ENCODE peak calls at places on chromosomes 12 and 14, in nine cellular contexts. One of them, this sample, is unnamed. For H3K9me3, the result is how much of the 10 kb centered on the place peaks cover.

GRCh38 chr12:2161478-2161877 is 108.7 kb downstream of the CACNA1C start:
- DNase-seq in mammary epithelial cell: no peak
- DNase-seq in gastrocnemius medialis: peak
- DNase-seq in tibial artery: peak
- DNase-seq in AG04450: no peak
- DNase-seq in neural progenitor cell: no peak
- DNase-seq in H9: no peak
- DNase-seq in ovary: peak
- DNase-seq in left ventricle myocardium inferior: peak
- DNase-seq in this sample: peak

GRCh38 chr14:53670701-53671100 is 285.9 kb downstream of the BMP4 start:
- DNase-seq in mammary epithelial cell: peak
- DNase-seq in gastrocnemius medialis: no peak
- DNase-seq in tibial artery: no peak
- DNase-seq in AG04450: peak
- DNase-seq in neural progenitor cell: no peak
- DNase-seq in H9: no peak
- DNase-seq in ovary: no peak
- DNase-seq in left ventricle myocardium inferior: no peak
- DNase-seq in this sample: no peak

GRCh38 chr12:87439990-87440827 is 589.0 kb downstream of the C12orf50 start:
- DNase-seq in mammary epithelial cell: peak
- DNase-seq in gastrocnemius medialis: no peak
- DNase-seq in tibial artery: no peak
- DNase-seq in AG04450: peak
- DNase-seq in neural progenitor cell: no peak
- DNase-seq in H9: no peak
- DNase-seq in ovary: no peak
- DNase-seq in left ventricle myocardium inferior: no peak
- DNase-seq in this sample: peak

GRCh38 chr12:21301-22189 is 45.0 kb upstream of the IQSEC3 start:
- DNase-seq in mammary epithelial cell: no peak
- DNase-seq in gastrocnemius medialis: no peak
- DNase-seq in tibial artery: peak
- DNase-seq in AG04450: no peak
- DNase-seq in neural progenitor cell: no peak
- DNase-seq in H9: no peak
- DNase-seq in ovary: no peak
- DNase-seq in left ventricle myocardium inferior: no peak
- DNase-seq in this sample: no peak

GRCh38 chr12:89333564-89334252 is 18.6 kb downstream of the DUSP6 start:
- DNase-seq in mammary epithelial cell: no peak
- DNase-seq in gastrocnemius medialis: no peak
- DNase-seq in tibial artery: no peak
- DNase-seq in AG04450: no peak
- DNase-seq in neural progenitor cell: peak
- DNase-seq in H9: no peak
- DNase-seq in ovary: no peak
- DNase-seq in left ventricle myocardium inferior: no peak
- DNase-seq in this sample: peak

GRCh38 chr14:57182760-57183503 is 85.8 kb downstream of the EXOC5 start:
- DNase-seq in mammary epithelial cell: peak
- DNase-seq in gastrocnemius medialis: no peak
- DNase-seq in tibial artery: no peak
- DNase-seq in AG04450: no peak
- DNase-seq in neural progenitor cell: peak
- DNase-seq in H9: peak
- DNase-seq in ovary: peak
- DNase-seq in left ventricle myocardium inferior: no peak
- DNase-seq in this sample: no peak

GRCh38 chr12:110135012-110135411 is 10.9 kb downstream of the IFT81 start:
- DNase-seq in mammary epithelial cell: no peak
- DNase-seq in gastrocnemius medialis: no peak
- DNase-seq in tibial artery: no peak
- DNase-seq in AG04450: peak
- DNase-seq in neural progenitor cell: no peak
- DNase-seq in H9: no peak
- DNase-seq in ovary: no peak
- DNase-seq in left ventricle myocardium inferior: no peak
- DNase-seq in this sample: no peak

GRCh38 chr12:27504506-27504905 is 19.5 kb upstream of the PPFIBP1 start:
- DNase-seq in mammary epithelial cell: no peak
- DNase-seq in gastrocnemius medialis: no peak
- DNase-seq in tibial artery: no peak
- DNase-seq in AG04450: no peak
- DNase-seq in neural progenitor cell: no peak
- DNase-seq in H9: no peak
- DNase-seq in ovary: no peak
- DNase-seq in left ventricle myocardium inferior: no peak
- DNase-seq in this sample: no peak

GRCh38 chr12:98725481-98726247 is 80.6 kb downstream of the APAF1 start:
- DNase-seq in mammary epithelial cell: peak
- DNase-seq in gastrocnemius medialis: no peak
- DNase-seq in tibial artery: no peak
- DNase-seq in AG04450: peak
- DNase-seq in neural progenitor cell: peak
- DNase-seq in H9: peak
- DNase-seq in ovary: peak
- DNase-seq in left ventricle myocardium inferior: no peak
- DNase-seq in this sample: no peak

GRCh38 chr14:73613046-73613383 is 698 bp downstream of the ACOT6 start:
- DNase-seq in mammary epithelial cell: no peak
- DNase-seq in gastrocnemius medialis: no peak
- DNase-seq in tibial artery: no peak
- DNase-seq in AG04450: no peak
- DNase-seq in neural progenitor cell: no peak
- DNase-seq in H9: no peak
- DNase-seq in ovary: no peak
- DNase-seq in left ventricle myocardium inferior: no peak
- DNase-seq in this sample: peak

GRCh38 chr12:73514672-73515071 is 1023.0 kb upstream of the ATXN7L3B start:
- DNase-seq in mammary epithelial cell: no peak
- DNase-seq in gastrocnemius medialis: no peak
- DNase-seq in tibial artery: no peak
- DNase-seq in AG04450: no peak
- DNase-seq in neural progenitor cell: peak
- DNase-seq in H9: peak
- DNase-seq in ovary: no peak
- DNase-seq in left ventricle myocardium inferior: no peak
- DNase-seq in this sample: no peak

GRCh38 chr12:52687527-52688385 is 7.5 kb upstream of the KRT1 start:
- DNase-seq in mammary epithelial cell: peak
- DNase-seq in gastrocnemius medialis: no peak
- DNase-seq in tibial artery: no peak
- DNase-seq in AG04450: no peak
- DNase-seq in neural progenitor cell: no peak
- DNase-seq in H9: no peak
- DNase-seq in ovary: no peak
- DNase-seq in left ventricle myocardium inferior: no peak
- DNase-seq in this sample: peak

GRCh38 chr14:72284176-72284575 is 351.9 kb downstream of the RGS6 start:
- DNase-seq in mammary epithelial cell: no peak
- DNase-seq in gastrocnemius medialis: no peak
- DNase-seq in tibial artery: no peak
- DNase-seq in AG04450: no peak
- DNase-seq in neural progenitor cell: no peak
- DNase-seq in H9: no peak
- DNase-seq in ovary: no peak
- DNase-seq in left ventricle myocardium inferior: no peak
- DNase-seq in this sample: no peak
- H3K9me3 ChIP-seq in mammary epithelial cell: under half
- H3K9me3 ChIP-seq in gastrocnemius medialis: under half
- H3K9me3 ChIP-seq in tibial artery: under half
- H3K9me3 ChIP-seq in AG04450: under half
- H3K9me3 ChIP-seq in neural progenitor cell: under half
- H3K9me3 ChIP-seq in H9: under half
- H3K9me3 ChIP-seq in ovary: under half
- H3K9me3 ChIP-seq in left ventricle myocardium inferior: under half
- H3K9me3 ChIP-seq in this sample: under half

GRCh38 chr14:55130194-55130550 is 1.1 kb downstream of the LGALS3 start:
- DNase-seq in mammary epithelial cell: peak
- DNase-seq in gastrocnemius medialis: no peak
- DNase-seq in tibial artery: no peak
- DNase-seq in AG04450: no peak
- DNase-seq in neural progenitor cell: no peak
- DNase-seq in H9: peak
- DNase-seq in ovary: no peak
- DNase-seq in left ventricle myocardium inferior: no peak
- DNase-seq in this sample: no peak

GRCh38 chr14:55133416-55133815 is 4.4 kb downstream of the LGALS3 start:
- DNase-seq in mammary epithelial cell: peak
- DNase-seq in gastrocnemius medialis: no peak
- DNase-seq in tibial artery: no peak
- DNase-seq in AG04450: no peak
- DNase-seq in neural progenitor cell: peak
- DNase-seq in H9: no peak
- DNase-seq in ovary: no peak
- DNase-seq in left ventricle myocardium inferior: no peak
- DNase-seq in this sample: no peak

GRCh38 chr14:55129086-55129427 is at the start of gene LGALS3:
- DNase-seq in mammary epithelial cell: peak
- DNase-seq in gastrocnemius medialis: peak
- DNase-seq in tibial artery: peak
- DNase-seq in AG04450: no peak
- DNase-seq in neural progenitor cell: peak
- DNase-seq in H9: peak
- DNase-seq in ovary: peak
- DNase-seq in left ventricle myocardium inferior: peak
- DNase-seq in this sample: peak

GRCh38 chr14:55129428-55130193 is 559 bp downstream of the LGALS3 start:
- DNase-seq in mammary epithelial cell: peak
- DNase-seq in gastrocnemius medialis: peak
- DNase-seq in tibial artery: peak
- DNase-seq in AG04450: no peak
- DNase-seq in neural progenitor cell: peak
- DNase-seq in H9: peak
- DNase-seq in ovary: peak
- DNase-seq in left ventricle myocardium inferior: peak
- DNase-seq in this sample: peak

DNA sequence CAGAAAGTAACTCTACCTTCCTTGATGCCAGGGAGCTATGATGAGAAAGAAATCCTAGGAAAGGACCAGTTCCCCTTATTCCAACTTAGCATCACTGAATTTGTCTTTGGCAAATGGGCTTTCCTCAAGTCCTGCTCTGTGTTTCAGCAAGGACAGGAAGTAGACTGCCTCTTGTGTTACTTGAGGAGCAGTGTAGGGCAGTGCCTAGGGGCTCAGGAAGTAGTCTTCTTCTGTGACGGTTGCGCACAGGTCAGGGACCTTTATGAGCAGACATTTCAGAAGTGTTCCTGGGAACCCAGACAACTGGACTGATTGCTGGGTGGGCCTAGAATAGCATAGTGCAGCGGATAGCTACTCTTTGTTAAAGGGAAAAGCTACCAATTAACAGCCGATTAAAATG is 2.7 kb downstream of the LGALS3 start:
- DNase-seq in mammary epithelial cell: no peak
- DNase-seq in gastrocnemius medialis: no peak
- DNase-seq in tibial artery: no peak
- DNase-seq in AG04450: no peak
- DNase-seq in neural progenitor cell: no peak
- DNase-seq in H9: no peak
- DNase-seq in ovary: no peak
- DNase-seq in left ventricle myocardium inferior: no peak
- DNase-seq in this sample: peak
- TF ChIP-seq CTCF in mammary epithelial cell: peak
- TF ChIP-seq CTCF in gastrocnemius medialis: peak
- TF ChIP-seq CTCF in tibial artery: no peak
- TF ChIP-seq CTCF in AG04450: peak
- TF ChIP-seq CTCF in neural progenitor cell: no peak
- TF ChIP-seq CTCF in H9: no peak
- TF ChIP-seq CTCF in ovary: no peak
- TF ChIP-seq CTCF in left ventricle myocardium inferior: peak
- TF ChIP-seq CTCF in this sample: no peak

DNA sequence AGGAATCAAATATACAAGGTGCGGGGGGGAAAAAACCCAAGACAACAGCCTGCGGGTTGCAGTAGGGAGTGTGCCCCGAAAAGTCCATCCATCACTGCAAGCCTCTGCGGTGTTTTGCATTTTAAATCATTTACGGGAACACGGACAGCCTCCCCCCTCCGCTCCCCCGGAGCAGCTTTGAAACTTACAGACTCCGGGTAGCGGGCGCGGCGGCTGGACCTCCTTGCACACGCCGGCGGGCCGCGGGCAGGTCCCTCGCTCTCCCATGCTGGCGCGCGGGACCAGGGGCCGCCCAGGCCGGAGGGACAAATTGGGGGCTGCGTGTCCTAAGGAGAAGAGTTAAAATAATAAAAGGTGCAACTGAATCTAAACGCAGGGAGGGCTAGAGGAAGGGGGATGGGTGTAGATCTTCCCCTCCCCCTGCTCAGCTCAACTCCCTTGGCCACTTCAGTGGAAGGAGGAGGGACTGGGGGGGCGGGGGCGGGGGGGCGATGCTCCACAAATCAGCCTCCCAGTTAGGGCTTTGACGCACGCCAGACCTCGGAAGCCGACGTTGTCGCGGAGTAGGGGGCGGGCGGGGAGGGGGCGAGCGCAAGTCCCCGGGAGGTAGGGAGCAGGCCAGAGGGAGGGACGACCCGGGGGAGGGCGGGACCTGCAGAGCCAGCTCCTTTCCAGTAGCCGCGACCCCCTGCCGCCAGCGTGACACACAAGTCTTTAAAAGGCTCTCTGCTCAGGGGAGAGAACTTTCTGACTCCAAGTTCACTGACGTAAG is at the start of gene KCNJ8:
- DNase-seq in mammary epithelial cell: no peak
- DNase-seq in gastrocnemius medialis: peak
- DNase-seq in tibial artery: peak
- DNase-seq in AG04450: peak
- DNase-seq in neural progenitor cell: peak
- DNase-seq in H9: peak
- DNase-seq in ovary: peak
- DNase-seq in left ventricle myocardium inferior: peak
- DNase-seq in this sample: no peak
- H3K27ac ChIP-seq in mammary epithelial cell: no peak
- H3K27ac ChIP-seq in gastrocnemius medialis: peak
- H3K27ac ChIP-seq in tibial artery: peak
- H3K27ac ChIP-seq in AG04450: no peak
- H3K27ac ChIP-seq in neural progenitor cell: no peak
- H3K27ac ChIP-seq in H9: no peak
- H3K27ac ChIP-seq in ovary: peak
- H3K27ac ChIP-seq in left ventricle myocardium inferior: peak
- H3K27ac ChIP-seq in this sample: no peak

DNA sequence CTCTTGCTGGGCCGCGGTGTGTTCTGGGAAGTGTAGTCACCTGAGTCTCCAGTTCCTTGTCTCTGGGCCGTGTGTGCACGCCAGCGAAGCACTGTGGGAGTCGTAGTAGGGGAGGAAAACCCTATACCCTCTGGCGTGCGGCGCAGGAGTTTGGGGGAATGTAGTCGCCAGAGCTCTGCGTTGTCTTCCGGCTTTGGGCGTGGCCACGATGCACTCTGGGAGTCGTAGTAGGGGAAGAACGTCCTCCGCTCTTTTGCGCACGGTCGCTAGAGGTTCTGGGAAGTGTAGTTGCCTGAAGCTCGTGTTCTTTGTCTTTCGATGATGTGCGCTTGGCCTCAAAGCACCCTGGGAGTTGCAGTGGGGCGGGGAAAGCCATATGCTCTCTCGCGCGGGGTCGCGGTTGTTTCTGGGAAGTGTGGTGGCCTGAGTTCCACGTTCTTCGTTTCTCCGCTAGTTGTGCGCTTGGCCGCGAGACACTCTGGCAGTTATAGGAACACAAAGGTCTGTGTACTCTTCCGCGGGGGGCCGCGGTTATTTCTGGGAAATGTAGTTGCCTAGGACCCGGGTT is 588 bp upstream of the ZNF140 start:
- DNase-seq in mammary epithelial cell: peak
- DNase-seq in gastrocnemius medialis: peak
- DNase-seq in tibial artery: peak
- DNase-seq in AG04450: peak
- DNase-seq in neural progenitor cell: peak
- DNase-seq in H9: peak
- DNase-seq in ovary: peak
- DNase-seq in left ventricle myocardium inferior: peak
- DNase-seq in this sample: peak
- H3K9me3 ChIP-seq in mammary epithelial cell: under half
- H3K9me3 ChIP-seq in gastrocnemius medialis: under half
- H3K9me3 ChIP-seq in tibial artery: half or more
- H3K9me3 ChIP-seq in AG04450: half or more
- H3K9me3 ChIP-seq in neural progenitor cell: half or more
- H3K9me3 ChIP-seq in H9: under half
- H3K9me3 ChIP-seq in ovary: under half
- H3K9me3 ChIP-seq in left ventricle myocardium inferior: half or more
- H3K9me3 ChIP-seq in this sample: under half